ENCODE peak calls at places on chromosomes 13 and 19, in five cellular contexts. Q, E, M, C and U are unnamed samples.

GRCh38 chr19:51066816-51067215 is 1.9 kb upstream of the KLK13 start:
- DNase-seq in C (no peak), E (no peak), Q (no peak), M (no peak), U (no peak)

GRCh38 chr19:2457394-2458037 is 757 bp upstream of the LMNB2 start:
- DNase-seq in Q (no peak), E (no peak), M (no peak), C (no peak), U (no peak)

GRCh38 chr19:51096473-51097165 is 11.6 kb downstream of the CTU1 start:
- DNase-seq in Q (no peak), M (no peak), E (no peak), C (no peak), U (no peak)

GRCh38 chr13:77136902-77137420 is 110.0 kb upstream of the FBXL3 start:
- DNase-seq in E (peak; percentile 82), M (no peak), C (no peak), Q (peak; percentile 24), U (no peak)

GRCh38 chr19:35314031-35314430 is 15.0 kb upstream of the CD22 start:
- DNase-seq in E (no peak), Q (no peak), M (no peak), C (no peak), U (no peak)

GRCh38 chr19:39465956-39466747 is 14.5 kb upstream of the TIMM50 start:
- DNase-seq in E (no peak), M (no peak), C (no peak), Q (no peak), U (no peak)

GRCh38 chr13:27273658-27274425 is 3.2 kb downstream of the RASL11A start:
- DNase-seq in M (no peak), E (no peak), Q (no peak), C (no peak), U (peak; percentile 81)

GRCh38 chr13:113078895-113079720 is 26.5 kb upstream of the F7 start:
- DNase-seq in C (peak; percentile 78), M (no peak), E (no peak), Q (no peak), U (peak; percentile 23)

GRCh38 chr19:18611327-18612050 is 1.2 kb upstream of the TMEM59L start:
- DNase-seq in M (no peak), Q (no peak), E (no peak), C (no peak), U (no peak)

GRCh38 chr19:5480427-5480836 is 25.2 kb downstream of the ZNRF4 start:
- DNase-seq in C (no peak), Q (peak; percentile 15), E (no peak), M (no peak), U (no peak)

GRCh38 chr19:35291916-35292315 is at the start of gene MAG:
- DNase-seq in Q (no peak), E (no peak), C (peak; percentile 98), M (no peak), U (no peak)

GRCh38 chr19:47848871-47849473 is 10.1 kb upstream of the TPRX2 start:
- DNase-seq in C (no peak), M (no peak), Q (no peak), E (no peak), U (peak; percentile 53)

GRCh38 chr13:85816413-85816812 is 17.2 kb upstream of the SLITRK6 start:
- DNase-seq in C (no peak), E (no peak), Q (peak; percentile 23), M (no peak), U (no peak)

GRCh38 chr13:70544706-70545105 is 436.5 kb upstream of the KLHL1 start:
- DNase-seq in M (no peak), E (no peak), C (no peak), Q (no peak), U (no peak)

GRCh38 chr19:18390075-18390909 is 4.3 kb downstream of the GDF15 start:
- DNase-seq in M (no peak), C (no peak), E (no peak), Q (no peak), U (no peak)

GRCh38 chr13:110138009-110138699 is 168.8 kb downstream of the COL4A1 start:
- DNase-seq in M (peak; percentile 43), Q (peak; percentile 84), E (no peak), C (no peak), U (peak; percentile 87)

GRCh38 chr13:29722415-29722814 is 126.9 kb upstream of the SLC7A1 start:
- DNase-seq in M (no peak), C (no peak), Q (no peak), E (no peak), U (no peak)

GRCh38 chr13:109427148-109427547 is 359.2 kb downstream of the IRS2 start:
- DNase-seq in E (no peak), M (no peak), C (no peak), Q (no peak), U (no peak)

GRCh38 chr13:100235311-100235901 is 146.5 kb downstream of the PCCA start:
- DNase-seq in C (peak; percentile 26), Q (peak; percentile 56), E (peak; percentile 55), M (peak; percentile 70), U (no peak)

GRCh38 chr19:48302600-48302959 is 22.8 kb upstream of the EMP3 start:
- DNase-seq in C (no peak), Q (no peak), M (no peak), E (no peak), U (no peak)

GRCh38 chr13:32001392-32001768 is 30.2 kb upstream of the FRY start:
- DNase-seq in M (no peak), Q (peak; percentile 52), C (no peak), E (no peak), U (no peak)